ENCODE peak calls at places on chromosomes 3 and 15, in eight cellular contexts. C is lung microvascular endothelial cell; U is activated CD8-positive, alpha-beta memory T cell treated with anti-CD3 and anti-CD28 coated beads for 4 hours; O is MCF 10A; A is NCI-H748 treated with DMSO at 0.1 percent for 48 hours; M is BE2C; F is fibroblast of mammary gland; P is stimulated activated CD4-positive, alpha-beta T cell treated with anti-CD3 and anti-CD28 coated beads, Interleukin-4, amount 100 ng/mL, for 1 hour. V is an unnamed sample.

GRCh38 chr3:53114412-53115074 is 15.7 kb downstream of the RFT1 start:
- DNase-seq in C (no peak), M (no peak), F (peak), P (no peak), U (no peak), A (no peak), O (no peak), V (no peak)

GRCh38 chr15:96670389-96670788 is 339.9 kb downstream of the NR2F2 start:
- DNase-seq in A (no peak), C (no peak), F (no peak), M (no peak), P (no peak), O (no peak), U (no peak), V (no peak)

GRCh38 chr15:27271258-27271657 is 300.3 kb downstream of the GABRG3 start:
- DNase-seq in F (no peak), A (peak), C (no peak), U (no peak), P (no peak), M (no peak), O (no peak), V (no peak)

GRCh38 chr3:77247817-77248216 is 207.9 kb downstream of the ROBO2 start:
- DNase-seq in P (no peak), O (no peak), C (no peak), A (no peak), M (no peak), U (no peak), F (no peak), V (no peak)

GRCh38 chr3:78165876-78166275 is 1126.0 kb downstream of the ROBO2 start:
- DNase-seq in M (no peak), P (no peak), U (no peak), A (peak), C (peak), F (no peak), O (no peak), V (no peak)

GRCh38 chr3:51748327-51748726 is 30.7 kb downstream of the IQCF6 start:
- DNase-seq in A (no peak), F (no peak), O (no peak), P (no peak), C (no peak), M (no peak), U (no peak), V (no peak)

GRCh38 chr15:101354891-101355623 is 60.0 kb upstream of the SNRPA1 start:
- DNase-seq in M (no peak), A (no peak), U (no peak), C (no peak), P (no peak), O (no peak), F (no peak), V (no peak)

GRCh38 chr3:123634149-123635051 is 49.5 kb upstream of the HACD2 start:
- DNase-seq in M (no peak), P (no peak), A (no peak), O (no peak), C (no peak), F (no peak), U (no peak), V (no peak)

GRCh38 chr15:25065876-25066275 is 111.1 kb downstream of the SNRPN start:
- DNase-seq in A (no peak), U (no peak), O (no peak), F (no peak), M (no peak), P (no peak), C (no peak), V (no peak)

GRCh38 chr3:184371570-184372018 is 6.4 kb downstream of the THPO start:
- DNase-seq in P (peak), A (peak), M (peak), O (peak), U (no peak), C (peak), F (peak), V (peak)

GRCh38 chr3:149336925-149337324 is 3.5 kb upstream of the TM4SF18 start:
- DNase-seq in C (no peak), A (no peak), P (no peak), U (no peak), F (no peak), O (no peak), M (no peak), V (no peak)

GRCh38 chr3:187012609-187013051 is 82.3 kb downstream of the ST6GAL1 start:
- DNase-seq in P (peak), M (no peak), U (no peak), O (peak), A (no peak), C (peak), F (no peak), V (peak)

GRCh38 chr15:80936288-80937078 is 53.1 kb downstream of the MESD start:
- DNase-seq in C (no peak), O (no peak), M (no peak), U (no peak), A (no peak), F (no peak), P (no peak), V (no peak)

GRCh38 chr15:58049520-58050227 is 15.8 kb downstream of the ALDH1A2 start:
- DNase-seq in F (no peak), M (no peak), P (no peak), C (no peak), O (no peak), U (no peak), A (no peak), V (no peak)

GRCh38 chr15:51267047-51267713 is 71.2 kb downstream of the CYP19A1 start:
- DNase-seq in A (no peak), M (peak), C (no peak), U (no peak), F (no peak), P (no peak), O (peak), V (no peak)

GRCh38 chr3:71302604-71303003 is 280.9 kb downstream of the FOXP1 start:
- DNase-seq in F (no peak), C (no peak), P (no peak), A (no peak), M (no peak), O (no peak), U (no peak), V (no peak)

GRCh38 chr3:119937229-119937628 is 155.3 kb downstream of the NR1I2 start:
- DNase-seq in F (no peak), U (peak), M (no peak), A (no peak), P (no peak), O (no peak), C (no peak), V (no peak)

GRCh38 chr15:41607033-41607432 is 48.0 kb downstream of the TYRO3 start:
- DNase-seq in O (peak), A (no peak), P (no peak), F (peak), C (no peak), M (no peak), U (no peak), V (no peak)

GRCh38 chr3:87834327-87834726 is 224.5 kb downstream of the CGGBP1 start:
- DNase-seq in F (no peak), A (no peak), M (no peak), O (no peak), U (no peak), P (no peak), C (no peak), V (no peak)

GRCh38 chr3:166752214-166752613 is 627.9 kb downstream of the ZBBX start:
- DNase-seq in U (no peak), O (no peak), F (no peak), P (no peak), C (no peak), M (no peak), A (no peak), V (no peak)

GRCh38 chr15:90266485-90266884 is 1.0 kb downstream of the NGRN start:
- DNase-seq in O (peak), M (no peak), P (peak), U (no peak), A (no peak), F (peak), C (peak), V (peak)

GRCh38 chr3:190003730-190004129 is 117.0 kb downstream of the P3H2 start:
- DNase-seq in A (no peak), M (no peak), U (no peak), F (peak), C (peak), P (no peak), O (peak), V (no peak)

GRCh38 chr3:175212896-175213295 is 353.8 kb downstream of the NAALADL2 start:
- DNase-seq in M (no peak), F (peak), P (no peak), A (no peak), U (no peak), C (no peak), O (peak), V (no peak)

GRCh38 chr15:83248151-83248851 is 36.2 kb downstream of the BNC1 start:
- DNase-seq in C (peak), M (peak), U (no peak), F (peak), A (no peak), P (no peak), O (peak), V (no peak)

GRCh38 chr15:94843060-94843459 is 611.7 kb downstream of the MCTP2 start:
- DNase-seq in P (no peak), U (no peak), C (no peak), M (no peak), A (no peak), O (no peak), F (no peak), V (no peak)

GRCh38 chr15:61668444-61668843 is 391.8 kb downstream of the VPS13C start:
- DNase-seq in F (no peak), C (no peak), P (no peak), M (no peak), A (no peak), U (no peak), O (no peak), V (no peak)

GRCh38 chr3:146164951-146165350 is 4.0 kb upstream of the PLOD2 start:
- DNase-seq in U (no peak), C (no peak), A (no peak), M (no peak), F (no peak), O (peak), P (no peak), V (peak)

V was measured in transverse colon.